ENCODE peak calls at places on chromosome 12, in six cellular contexts. I is CD4-positive, CD25-positive, alpha-beta regulatory T cell; O is stimulated activated naive CD8-positive, alpha-beta T cell treated with anti-CD3 and anti-CD28 coated beads, Interleukin-15, amount 100 ng/mL, for 72 hours; N is mammary epithelial cell; K is ELF-1; Y is OCI-LY7. E is an unnamed sample.

GRCh38 chr12:50764861-50765324 is 992 bp downstream of the ATF1 start:
- DNase-seq in I (peak), O (peak), Y (peak), N (peak), K (no peak), E (no peak)

GRCh38 chr12:132724506-132725220 is 14.0 kb downstream of the PGAM5 start:
- DNase-seq in I (no peak), K (no peak), N (no peak), O (no peak), Y (no peak), E (no peak)

GRCh38 chr12:117439531-117440001 is 78.1 kb upstream of the NOS1 start:
- DNase-seq in Y (no peak), O (no peak), K (no peak), N (no peak), I (no peak), E (peak)

GRCh38 chr12:105492591-105492990 is 162.1 kb downstream of the C12orf75 start:
- DNase-seq in K (peak), O (no peak), Y (no peak), I (no peak), N (no peak), E (no peak)

GRCh38 chr12:79690156-79690605 is 583 bp downstream of the PAWR start:
- DNase-seq in K (peak), Y (no peak), O (peak), I (no peak), N (no peak), E (no peak)

GRCh38 chr12:57118711-57119271 is 7.6 kb upstream of the STAT6 start:
- DNase-seq in Y (peak), K (no peak), N (peak), O (no peak), I (no peak), E (no peak)

GRCh38 chr12:115260807-115261161 is 576.8 kb upstream of the TBX3 start:
- DNase-seq in Y (no peak), O (no peak), I (no peak), N (no peak), K (no peak), E (no peak)

GRCh38 chr12:54049164-54049563 is 4.5 kb upstream of the HOXC4 start:
- DNase-seq in O (no peak), N (no peak), K (no peak), I (no peak), Y (no peak), E (no peak)

GRCh38 chr12:130608132-130608531 is 108.0 kb downstream of the RIMBP2 start:
- DNase-seq in Y (no peak), O (no peak), K (peak), N (no peak), I (no peak), E (no peak)

GRCh38 chr12:94954029-94954685 is 49.3 kb downstream of the NDUFA12 start:
- DNase-seq in N (peak), K (peak), I (no peak), Y (no peak), O (no peak), E (no peak)

GRCh38 chr12:124921200-124922008 is 7.0 kb upstream of the UBC start:
- DNase-seq in K (peak), I (peak), Y (peak), N (peak), O (peak), E (peak)

GRCh38 chr12:45281994-45282393 is 66.1 kb downstream of the ANO6 start:
- DNase-seq in N (no peak), K (no peak), Y (no peak), I (no peak), O (no peak), E (no peak)

GRCh38 chr12:49868449-49868848 is 25.5 kb upstream of the BCDIN3D start:
- DNase-seq in Y (no peak), I (no peak), K (no peak), N (no peak), O (no peak), E (peak)

GRCh38 chr12:116303929-116304328 is 26.4 kb upstream of the MED13L start:
- DNase-seq in O (no peak), N (no peak), I (no peak), Y (no peak), K (no peak), E (no peak)

GRCh38 chr12:121005346-121005815 is 10.9 kb downstream of the C12orf43 start:
- DNase-seq in N (peak), K (peak), Y (peak), I (peak), O (peak), E (no peak)

GRCh38 chr12:6703631-6704030 is 3.0 kb upstream of the PIANP start:
- DNase-seq in K (peak), I (no peak), N (no peak), Y (peak), O (no peak), E (no peak)

GRCh38 chr12:5102806-5103205 is 59.1 kb downstream of the KCNA5 start:
- DNase-seq in Y (no peak), O (no peak), I (no peak), K (no peak), N (no peak), E (no peak)